ENCODE peak calls at places on chromosomes 13 and 19, in five cellular contexts. I is naive thymus-derived CD8-positive, alpha-beta T cell; R is activated T-helper 1 cell treated with anti-CD3 and anti-CD28 coated beads, Interleukin-2, amount 50 U/mL, for 16 hours; D is NCI-H774; N is stimulated activated CD4-positive, alpha-beta T cell treated with anti-CD3 and anti-CD28 coated beads, Interleukin-1b, Interleukin-23, amount 100 ng/mL, for 24 hours. L is an unnamed sample.
A peak's percentile ranks its signal among the peaks of the same experiment; 100 is the strongest.

GRCh38 chr13:113897161-113897560 is 33.3 kb upstream of the GAS6 start:
- DNase-seq in I (no peak), R (no peak), D (no peak), N (no peak), L (peak; percentile 93)

GRCh38 chr13:112172017-112172416 is 105.1 kb downstream of the SOX1 start:
- DNase-seq in I (no peak), R (no peak), D (no peak), N (no peak), L (no peak)

GRCh38 chr13:110568649-110569048 is 7.1 kb upstream of the RAB20 start:
- DNase-seq in I (no peak), R (no peak), D (no peak), N (no peak), L (no peak)

GRCh38 chr19:19170053-19170945 is at the start of gene MEF2B:
- DNase-seq in I (peak; percentile 77), R (peak; percentile 62), D (peak; percentile 67), N (peak; percentile 74), L (peak; percentile 90)

GRCh38 chr19:2164020-2164988 is 571 bp downstream of the DOT1L start:
- DNase-seq in I (no peak), R (no peak), D (no peak), N (no peak), L (no peak)

GRCh38 chr13:47277774-47278173 is 380.9 kb upstream of the HTR2A start:
- DNase-seq in I (no peak), R (no peak), D (no peak), N (no peak), L (no peak)

GRCh38 chr13:99275093-99275469 is 16.9 kb upstream of the GPR18 start:
- DNase-seq in I (peak; percentile 42), R (no peak), D (no peak), N (no peak), L (peak; percentile 33)

GRCh38 chr13:106922384-106922783 is 354.4 kb upstream of the ARGLU1 start:
- DNase-seq in I (no peak), R (no peak), D (no peak), N (no peak), L (no peak)

GRCh38 chr13:111663505-111663904 is 343.1 kb downstream of the TEX29 start:
- DNase-seq in I (no peak), R (no peak), D (no peak), N (no peak), L (no peak)

GRCh38 chr13:113654175-113654560 is 3.8 kb downstream of the ATP4B start:
- DNase-seq in I (no peak), R (no peak), D (no peak), N (no peak), L (no peak)

GRCh38 chr19:47228937-47229673 is 1.9 kb downstream of the BBC3 start:
- DNase-seq in I (no peak), R (no peak), D (no peak), N (no peak), L (no peak)

GRCh38 chr19:898663-899062 is 5.4 kb downstream of the RNU6-9 start:
- DNase-seq in I (peak; percentile 64), R (no peak), D (no peak), N (no peak), L (no peak)

GRCh38 chr13:28179974-28180373 is 41.6 kb downstream of the PAN3 start:
- DNase-seq in I (no peak), R (no peak), D (no peak), N (no peak), L (no peak)

GRCh38 chr13:100751826-100752225 is 77.2 kb upstream of the TMTC4 start:
- DNase-seq in I (no peak), R (no peak), D (no peak), N (no peak), L (no peak)

GRCh38 chr13:93147293-93147645 is 79.3 kb upstream of the GPC6 start:
- DNase-seq in I (no peak), R (no peak), D (no peak), N (no peak), L (no peak)

GRCh38 chr19:48445606-48446481 is at the start of gene GRWD1:
- DNase-seq in I (peak; percentile 92), R (peak; percentile 91), D (peak; percentile 97), N (peak; percentile 88), L (peak; percentile 95)

GRCh38 chr13:107582171-107582570 is 633.2 kb downstream of the LIG4 start:
- DNase-seq in I (no peak), R (no peak), D (no peak), N (no peak), L (no peak)

L was measured in AG08396.